ENCODE peak calls at places on chromosomes 13 and 19, in eight cellular contexts. One of them, this sample, is unnamed.
A peak's percentile ranks its signal among the peaks of the same experiment; 100 is the strongest.

GRCh38 chr19:38402967-38403674 is at the start of gene FAM98C:
- DNase-seq in IMR-90: peak; percentile 92
- DNase-seq in pancreas: peak; percentile 99
- DNase-seq in transverse colon: peak; percentile 98
- DNase-seq in lower lobe of right lung: peak; percentile 97
- DNase-seq in body of pancreas: peak; percentile 97
- DNase-seq in Peyer's patch: peak; percentile 99
- DNase-seq in bronchial epithelial cell: peak; percentile 81
- DNase-seq in this sample: peak; percentile 98

GRCh38 chr13:105144936-105145335 is 1390.5 kb downstream of the EFNB2 start:
- DNase-seq in IMR-90: no peak
- DNase-seq in bronchial epithelial cell: no peak
- DNase-seq in transverse colon: no peak
- DNase-seq in Peyer's patch: no peak
- DNase-seq in lower lobe of right lung: no peak
- DNase-seq in pancreas: no peak
- DNase-seq in body of pancreas: no peak
- DNase-seq in this sample: no peak

GRCh38 chr19:16367269-16367683 is 42.6 kb downstream of the KLF2 start:
- DNase-seq in transverse colon: no peak
- DNase-seq in pancreas: no peak
- DNase-seq in body of pancreas: no peak
- DNase-seq in lower lobe of right lung: peak; percentile 54
- DNase-seq in Peyer's patch: no peak
- DNase-seq in bronchial epithelial cell: no peak
- DNase-seq in IMR-90: no peak
- DNase-seq in this sample: no peak

GRCh38 chr19:32287811-32288227 is 57.6 kb upstream of the ZNF507 start:
- DNase-seq in Peyer's patch: peak; percentile 72
- DNase-seq in bronchial epithelial cell: peak; percentile 29
- DNase-seq in lower lobe of right lung: peak; percentile 59
- DNase-seq in pancreas: peak; percentile 30
- DNase-seq in IMR-90: peak; percentile 61
- DNase-seq in transverse colon: peak; percentile 74
- DNase-seq in body of pancreas: peak; percentile 51
- DNase-seq in this sample: peak; percentile 67

GRCh38 chr13:52846567-52847321 is 1.7 kb downstream of the PCDH8 start:
- DNase-seq in pancreas: peak; percentile 56
- DNase-seq in transverse colon: peak; percentile 54
- DNase-seq in lower lobe of right lung: peak; percentile 62
- DNase-seq in body of pancreas: peak; percentile 60
- DNase-seq in bronchial epithelial cell: no peak
- DNase-seq in Peyer's patch: peak; percentile 73
- DNase-seq in IMR-90: peak; percentile 2
- DNase-seq in this sample: peak; percentile 50

GRCh38 chr19:45349430-45349941 is 8.9 kb downstream of the KLC3 start:
- DNase-seq in Peyer's patch: no peak
- DNase-seq in IMR-90: no peak
- DNase-seq in pancreas: no peak
- DNase-seq in bronchial epithelial cell: no peak
- DNase-seq in lower lobe of right lung: no peak
- DNase-seq in transverse colon: no peak
- DNase-seq in body of pancreas: no peak
- DNase-seq in this sample: no peak

GRCh38 chr13:83153833-83154232 is 728.4 kb downstream of the SLITRK1 start:
- DNase-seq in body of pancreas: no peak
- DNase-seq in IMR-90: no peak
- DNase-seq in bronchial epithelial cell: no peak
- DNase-seq in transverse colon: no peak
- DNase-seq in pancreas: no peak
- DNase-seq in lower lobe of right lung: no peak
- DNase-seq in Peyer's patch: no peak
- DNase-seq in this sample: no peak

GRCh38 chr19:17411801-17412200 is 6.4 kb upstream of the BST2 start:
- DNase-seq in transverse colon: no peak
- DNase-seq in pancreas: no peak
- DNase-seq in bronchial epithelial cell: no peak
- DNase-seq in body of pancreas: no peak
- DNase-seq in Peyer's patch: no peak
- DNase-seq in IMR-90: no peak
- DNase-seq in lower lobe of right lung: no peak
- DNase-seq in this sample: no peak

GRCh38 chr19:6510618-6511017 is 8.5 kb upstream of the TUBB4A start:
- DNase-seq in transverse colon: no peak
- DNase-seq in IMR-90: no peak
- DNase-seq in lower lobe of right lung: no peak
- DNase-seq in body of pancreas: no peak
- DNase-seq in bronchial epithelial cell: no peak
- DNase-seq in pancreas: no peak
- DNase-seq in Peyer's patch: no peak
- DNase-seq in this sample: no peak

GRCh38 chr19:18603958-18604819 is 2.4 kb downstream of the CRLF1 start:
- DNase-seq in Peyer's patch: no peak
- DNase-seq in bronchial epithelial cell: no peak
- DNase-seq in pancreas: no peak
- DNase-seq in IMR-90: no peak
- DNase-seq in body of pancreas: no peak
- DNase-seq in lower lobe of right lung: no peak
- DNase-seq in transverse colon: no peak
- DNase-seq in this sample: no peak

GRCh38 chr19:18606281-18607221 is at the start of gene CRLF1:
- DNase-seq in IMR-90: no peak
- DNase-seq in lower lobe of right lung: no peak
- DNase-seq in pancreas: no peak
- DNase-seq in transverse colon: no peak
- DNase-seq in body of pancreas: no peak
- DNase-seq in Peyer's patch: no peak
- DNase-seq in bronchial epithelial cell: no peak
- DNase-seq in this sample: peak; percentile 45

GRCh38 chr19:18605546-18606280 is 886 bp downstream of the CRLF1 start:
- DNase-seq in Peyer's patch: no peak
- DNase-seq in transverse colon: no peak
- DNase-seq in IMR-90: no peak
- DNase-seq in body of pancreas: no peak
- DNase-seq in pancreas: no peak
- DNase-seq in bronchial epithelial cell: no peak
- DNase-seq in lower lobe of right lung: no peak
- DNase-seq in this sample: no peak

GRCh38 chr19:18604820-18605159 is 1.8 kb downstream of the CRLF1 start:
- DNase-seq in pancreas: no peak
- DNase-seq in transverse colon: no peak
- DNase-seq in IMR-90: no peak
- DNase-seq in bronchial epithelial cell: no peak
- DNase-seq in body of pancreas: no peak
- DNase-seq in lower lobe of right lung: no peak
- DNase-seq in Peyer's patch: no peak
- DNase-seq in this sample: no peak

GRCh38 chr19:18605196-18605545 is 1.4 kb downstream of the CRLF1 start:
- DNase-seq in transverse colon: no peak
- DNase-seq in bronchial epithelial cell: no peak
- DNase-seq in lower lobe of right lung: no peak
- DNase-seq in pancreas: no peak
- DNase-seq in body of pancreas: no peak
- DNase-seq in Peyer's patch: no peak
- DNase-seq in IMR-90: no peak
- DNase-seq in this sample: no peak
- H3K4me3 ChIP-seq in transverse colon: no peak overlapping the region
- H3K4me3 ChIP-seq in bronchial epithelial cell: no peak overlapping the region
- H3K4me3 ChIP-seq in lower lobe of right lung: peak overlapping the region; percentile 31
- H3K4me3 ChIP-seq in pancreas: no peak overlapping the region
- H3K4me3 ChIP-seq in body of pancreas: no peak overlapping the region
- H3K4me3 ChIP-seq in Peyer's patch: no peak overlapping the region
- H3K4me3 ChIP-seq in IMR-90: no peak overlapping the region
- H3K4me3 ChIP-seq in this sample: peak overlapping the region; percentile 50

GRCh38 chr19:4664642-4665041 is 5.5 kb downstream of the MYDGF start:
- DNase-seq in body of pancreas: no peak
- DNase-seq in Peyer's patch: no peak
- DNase-seq in lower lobe of right lung: no peak
- DNase-seq in pancreas: no peak
- DNase-seq in transverse colon: no peak
- DNase-seq in IMR-90: no peak
- DNase-seq in bronchial epithelial cell: no peak
- DNase-seq in this sample: no peak
- H3K36me3 ChIP-seq in body of pancreas: peaks cover 29% of the 10 kb centered on the region
- H3K36me3 ChIP-seq in Peyer's patch: no peaks in the 10 kb centered on the region
- H3K36me3 ChIP-seq in lower lobe of right lung: peaks cover 85% of the 10 kb centered on the region
- H3K36me3 ChIP-seq in pancreas: peaks cover 52% of the 10 kb centered on the region
- H3K36me3 ChIP-seq in transverse colon: peaks cover 10% of the 10 kb centered on the region
- H3K36me3 ChIP-seq in IMR-90: peaks cover 53% of the 10 kb centered on the region
- H3K36me3 ChIP-seq in bronchial epithelial cell: peaks cover 36% of the 10 kb centered on the region
- H3K36me3 ChIP-seq in this sample: peaks cover 86% of the 10 kb centered on the region

GRCh38 chr13:90868321-90868920 is 479.1 kb upstream of the MIR17HG start:
- DNase-seq in bronchial epithelial cell: peak; percentile 28
- DNase-seq in transverse colon: no peak
- DNase-seq in IMR-90: peak; percentile 11
- DNase-seq in body of pancreas: peak; percentile 26
- DNase-seq in lower lobe of right lung: no peak
- DNase-seq in pancreas: peak; percentile 11
- DNase-seq in Peyer's patch: no peak
- DNase-seq in this sample: no peak

GRCh38 chr13:90869580-90869979 is 477.9 kb upstream of the MIR17HG start:
- DNase-seq in IMR-90: no peak
- DNase-seq in bronchial epithelial cell: no peak
- DNase-seq in transverse colon: no peak
- DNase-seq in pancreas: no peak
- DNase-seq in Peyer's patch: no peak
- DNase-seq in lower lobe of right lung: no peak
- DNase-seq in body of pancreas: no peak
- DNase-seq in this sample: no peak

GRCh38 chr13:90872491-90873025 is 474.9 kb upstream of the MIR17HG start:
- DNase-seq in Peyer's patch: no peak
- DNase-seq in transverse colon: no peak
- DNase-seq in body of pancreas: no peak
- DNase-seq in IMR-90: no peak
- DNase-seq in bronchial epithelial cell: no peak
- DNase-seq in pancreas: no peak
- DNase-seq in lower lobe of right lung: no peak
- DNase-seq in this sample: no peak

GRCh38 chr13:90867336-90867683 is 480.2 kb upstream of the MIR17HG start:
- DNase-seq in lower lobe of right lung: peak; percentile 70
- DNase-seq in bronchial epithelial cell: peak; percentile 77
- DNase-seq in transverse colon: peak; percentile 63
- DNase-seq in Peyer's patch: peak; percentile 67
- DNase-seq in pancreas: peak; percentile 68
- DNase-seq in body of pancreas: peak; percentile 67
- DNase-seq in IMR-90: peak; percentile 27
- DNase-seq in this sample: peak; percentile 46
- TF ChIP-seq CTCF in lower lobe of right lung: peak; percentile 69
- TF ChIP-seq CTCF in bronchial epithelial cell: peak; percentile 78
- TF ChIP-seq CTCF in transverse colon: peak; percentile 59
- TF ChIP-seq CTCF in Peyer's patch: peak; percentile 74
- TF ChIP-seq CTCF in pancreas: peak; percentile 49
- TF ChIP-seq CTCF in body of pancreas: peak; percentile 64
- TF ChIP-seq CTCF in IMR-90: peak; percentile 67
- TF ChIP-seq CTCF in this sample: peak; percentile 33

GRCh38 chr19:52273301-52273700 is 3.9 kb downstream of the ZNF766 start:
- DNase-seq in IMR-90: no peak
- DNase-seq in pancreas: no peak
- DNase-seq in transverse colon: no peak
- DNase-seq in bronchial epithelial cell: no peak
- DNase-seq in lower lobe of right lung: no peak
- DNase-seq in body of pancreas: no peak
- DNase-seq in Peyer's patch: no peak
- DNase-seq in this sample: no peak

GRCh38 chr19:52274191-52274590 is 4.8 kb downstream of the ZNF766 start:
- DNase-seq in bronchial epithelial cell: no peak
- DNase-seq in pancreas: no peak
- DNase-seq in Peyer's patch: no peak
- DNase-seq in transverse colon: no peak
- DNase-seq in IMR-90: no peak
- DNase-seq in lower lobe of right lung: no peak
- DNase-seq in body of pancreas: no peak
- DNase-seq in this sample: no peak

GRCh38 chr19:52270266-52270885 is 989 bp downstream of the ZNF766 start:
- DNase-seq in lower lobe of right lung: no peak
- DNase-seq in bronchial epithelial cell: peak; percentile 1
- DNase-seq in pancreas: no peak
- DNase-seq in transverse colon: peak; percentile 12
- DNase-seq in body of pancreas: no peak
- DNase-seq in Peyer's patch: no peak
- DNase-seq in IMR-90: peak; percentile 17
- DNase-seq in this sample: no peak

DNA sequence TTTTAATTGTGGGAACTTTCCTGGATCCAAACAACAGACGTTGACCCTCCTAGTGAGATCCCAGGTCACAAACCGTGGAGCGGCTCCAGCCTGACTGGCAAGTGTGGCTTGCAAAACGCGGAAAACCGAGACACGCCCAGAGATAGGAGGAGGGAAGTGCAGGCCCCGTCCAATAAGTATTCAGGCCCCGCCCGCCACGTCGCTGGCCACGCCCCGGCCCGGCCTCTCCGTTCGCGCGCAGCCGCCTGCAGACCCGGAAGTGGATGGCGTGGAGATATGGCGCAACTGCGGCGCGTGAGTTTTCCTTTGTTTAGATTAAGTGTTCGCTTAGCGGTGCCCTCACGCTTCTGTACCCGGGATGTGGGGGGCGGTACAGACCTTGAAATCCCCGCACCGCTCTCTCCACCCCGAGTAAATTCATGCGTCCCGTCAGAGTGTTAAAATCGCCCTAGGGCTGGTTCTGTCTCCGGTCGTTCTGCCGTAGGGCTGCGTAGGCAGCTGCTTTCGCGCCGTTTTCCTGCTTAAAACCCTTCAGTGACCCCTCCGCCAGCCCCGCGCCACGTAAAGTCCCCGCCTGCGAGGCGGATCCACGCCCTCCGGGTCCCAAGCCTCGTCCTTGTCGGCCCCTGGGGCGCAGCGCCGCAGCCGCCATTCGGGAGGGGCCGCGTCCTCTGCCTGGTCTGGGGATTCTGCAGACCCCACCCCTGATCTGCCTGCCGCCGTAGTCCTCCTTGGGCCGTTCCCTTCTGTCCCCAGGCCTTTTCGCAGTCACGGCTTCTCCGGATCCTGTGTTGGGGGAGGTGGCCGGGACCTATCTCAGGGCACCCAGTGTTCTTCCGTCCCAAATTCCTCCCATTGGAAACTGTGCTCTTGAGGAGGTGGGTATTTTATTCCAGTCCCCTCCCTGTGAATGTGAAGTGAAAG is at the start of gene ZNF766:
- DNase-seq in IMR-90: peak; percentile 94
- DNase-seq in Peyer's patch: peak; percentile 99
- DNase-seq in pancreas: peak; percentile 98
- DNase-seq in transverse colon: peak; percentile 98
- DNase-seq in bronchial epithelial cell: peak; percentile 82
- DNase-seq in lower lobe of right lung: peak; percentile 97
- DNase-seq in body of pancreas: peak; percentile 98
- DNase-seq in this sample: peak; percentile 98
- H3K4me3 ChIP-seq in IMR-90: peak within 1 kb of the TSS; percentile 90
- H3K4me3 ChIP-seq in Peyer's patch: peak within 1 kb of the TSS; percentile 83
- H3K4me3 ChIP-seq in pancreas: peak within 1 kb of the TSS; percentile 96
- H3K4me3 ChIP-seq in transverse colon: peak within 1 kb of the TSS; percentile 72
- H3K4me3 ChIP-seq in bronchial epithelial cell: peak within 1 kb of the TSS; percentile 99
- H3K4me3 ChIP-seq in lower lobe of right lung: peak within 1 kb of the TSS; percentile 96
- H3K4me3 ChIP-seq in body of pancreas: peak within 1 kb of the TSS; percentile 81
- H3K4me3 ChIP-seq in this sample: peak within 1 kb of the TSS; percentile 100

GRCh38 chr13:46771693-46772092 is 25.3 kb downstream of the ESD start:
- DNase-seq in bronchial epithelial cell: no peak
- DNase-seq in pancreas: no peak
- DNase-seq in IMR-90: no peak
- DNase-seq in body of pancreas: no peak
- DNase-seq in Peyer's patch: no peak
- DNase-seq in lower lobe of right lung: no peak
- DNase-seq in transverse colon: no peak
- DNase-seq in this sample: no peak
- H3K36me3 ChIP-seq in bronchial epithelial cell: peaks cover 2% of the 10 kb centered on the region
- H3K36me3 ChIP-seq in pancreas: peaks cover 17% of the 10 kb centered on the region
- H3K36me3 ChIP-seq in IMR-90: peaks cover 9% of the 10 kb centered on the region
- H3K36me3 ChIP-seq in body of pancreas: peaks cover 13% of the 10 kb centered on the region
- H3K36me3 ChIP-seq in Peyer's patch: no peaks in the 10 kb centered on the region
- H3K36me3 ChIP-seq in lower lobe of right lung: peaks cover 54% of the 10 kb centered on the region
- H3K36me3 ChIP-seq in transverse colon: peaks cover 64% of the 10 kb centered on the region
- H3K36me3 ChIP-seq in this sample: peaks cover 68% of the 10 kb centered on the region